ENCODE peak calls at places on chromosomes 3 and 15, in six cellular contexts. F, P, G, B, N and W are unnamed samples.

GRCh38 chr3:31654998-31655397 is 122.3 kb downstream of the STT3B start:
- DNase-seq in F (no peak), N (no peak), B (no peak), P (no peak), G (no peak), W (no peak)

GRCh38 chr3:57826286-57826951 is 70.3 kb downstream of the SLMAP start:
- DNase-seq in G (no peak), P (peak), B (no peak), N (no peak), F (no peak), W (no peak)

GRCh38 chr3:33790091-33790490 is 8.3 kb upstream of the PDCD6IP start:
- DNase-seq in G (no peak), F (no peak), N (no peak), B (no peak), P (peak), W (no peak)

GRCh38 chr3:127212711-127213110 is 19.8 kb downstream of the PRR23E start:
- DNase-seq in B (no peak), F (no peak), G (no peak), N (no peak), P (no peak), W (no peak)

GRCh38 chr15:98292442-98293240 is 332.1 kb downstream of the ARRDC4 start:
- DNase-seq in G (peak), P (peak), F (peak), N (peak), B (peak), W (peak)

GRCh38 chr3:115990669-115991068 is 367.4 kb downstream of the GAP43 start:
- DNase-seq in F (peak), B (no peak), P (no peak), N (no peak), G (no peak), W (peak)

GRCh38 chr3:142604940-142605339 is 8.7 kb downstream of the PLS1 start:
- DNase-seq in G (no peak), N (no peak), P (no peak), B (no peak), F (no peak), W (no peak)

GRCh38 chr3:15291589-15292541 is 40.5 kb downstream of the SH3BP5 start:
- DNase-seq in B (peak), G (no peak), N (no peak), F (no peak), P (no peak), W (no peak)

GRCh38 chr3:102174312-102174712 is 260.5 kb upstream of the ZPLD1 start:
- DNase-seq in B (no peak), F (no peak), P (peak), G (no peak), N (no peak), W (no peak)

GRCh38 chr3:18812316-18812715 is 336.0 kb upstream of the KCNH8 start:
- DNase-seq in B (no peak), N (peak), G (no peak), F (no peak), P (peak), W (no peak)

GRCh38 chr3:16251316-16252085 is 13.2 kb downstream of the DPH3 start:
- DNase-seq in P (no peak), N (no peak), B (no peak), G (no peak), F (no peak), W (no peak)

GRCh38 chr15:68635142-68635541 is 56.3 kb downstream of the CORO2B start:
- DNase-seq in P (no peak), F (no peak), G (no peak), N (no peak), B (no peak), W (no peak)

GRCh38 chr3:127065561-127066270 is 82.8 kb downstream of the PLXNA1 start:
- DNase-seq in G (no peak), P (no peak), N (no peak), F (no peak), B (no peak), W (no peak)

GRCh38 chr3:63975705-63976104 is 47.6 kb downstream of the PSMD6 start:
- DNase-seq in G (no peak), P (no peak), N (no peak), B (no peak), F (no peak), W (no peak)

GRCh38 chr3:83523470-83524073 is 1435.2 kb upstream of the CADM2 start:
- DNase-seq in F (peak), B (peak), N (peak), G (no peak), P (peak), W (peak)

GRCh38 chr3:196650740-196651311 is 11.3 kb downstream of the NRROS start:
- DNase-seq in G (no peak), B (no peak), N (peak), F (no peak), P (peak), W (no peak)

GRCh38 chr3:171323934-171324535 is 136.2 kb downstream of the TNIK start:
- DNase-seq in N (no peak), P (no peak), B (no peak), G (no peak), F (no peak), W (no peak)

GRCh38 chr15:76898102-76898501 is 7.0 kb downstream of the SCAPER start:
- DNase-seq in G (no peak), B (no peak), F (no peak), P (peak), N (no peak), W (no peak)

GRCh38 chr3:63458405-63458804 is 180.3 kb downstream of the SYNPR start:
- DNase-seq in P (no peak), N (no peak), F (no peak), B (no peak), G (no peak), W (no peak)

GRCh38 chr3:62951037-62951613 is 75.9 kb upstream of the CADPS start:
- DNase-seq in N (no peak), G (no peak), F (no peak), P (no peak), B (no peak), W (peak)

GRCh38 chr15:80785335-80785734 is 6.2 kb downstream of the CEMIP start:
- DNase-seq in P (no peak), N (no peak), B (no peak), F (no peak), G (no peak), W (no peak)

GRCh38 chr3:167001374-167001773 is 378.7 kb downstream of the ZBBX start:
- DNase-seq in G (no peak), B (no peak), F (no peak), N (no peak), P (no peak), W (no peak)

GRCh38 chr3:130548356-130548755 is 31.4 kb downstream of the COL6A6 start:
- DNase-seq in F (no peak), N (peak), P (no peak), G (no peak), B (no peak), W (no peak)

GRCh38 chr15:58165661-58166060 is 27.5 kb downstream of the AQP9 start:
- DNase-seq in G (no peak), B (no peak), F (no peak), N (peak), P (peak), W (no peak)

GRCh38 chr3:192772495-192772894 is 45.2 kb upstream of the FGF12 start:
- DNase-seq in G (peak), B (peak), N (peak), P (peak), F (peak), W (peak)

GRCh38 chr3:132550579-132551305 is 46.3 kb upstream of the ACKR4 start:
- DNase-seq in F (no peak), B (peak), G (no peak), P (no peak), N (no peak), W (no peak)

GRCh38 chr15:58840048-58840447 is 68.9 kb downstream of the MINDY2 start:
- DNase-seq in P (peak), G (no peak), N (no peak), B (no peak), F (no peak), W (no peak)

GRCh38 chr3:152554980-152555379 is 280.0 kb upstream of the P2RY1 start:
- DNase-seq in F (no peak), N (no peak), B (no peak), P (no peak), G (no peak), W (no peak)

GRCh38 chr3:157856078-157856939 is 249.9 kb downstream of the SHOX2 start:
- DNase-seq in P (peak), F (no peak), G (peak), B (no peak), N (no peak), W (no peak)

GRCh38 chr3:68009865-68010264 is 355.5 kb upstream of the SUCLG2 start:
- DNase-seq in N (no peak), B (no peak), G (no peak), P (no peak), F (no peak), W (no peak)

DNA sequence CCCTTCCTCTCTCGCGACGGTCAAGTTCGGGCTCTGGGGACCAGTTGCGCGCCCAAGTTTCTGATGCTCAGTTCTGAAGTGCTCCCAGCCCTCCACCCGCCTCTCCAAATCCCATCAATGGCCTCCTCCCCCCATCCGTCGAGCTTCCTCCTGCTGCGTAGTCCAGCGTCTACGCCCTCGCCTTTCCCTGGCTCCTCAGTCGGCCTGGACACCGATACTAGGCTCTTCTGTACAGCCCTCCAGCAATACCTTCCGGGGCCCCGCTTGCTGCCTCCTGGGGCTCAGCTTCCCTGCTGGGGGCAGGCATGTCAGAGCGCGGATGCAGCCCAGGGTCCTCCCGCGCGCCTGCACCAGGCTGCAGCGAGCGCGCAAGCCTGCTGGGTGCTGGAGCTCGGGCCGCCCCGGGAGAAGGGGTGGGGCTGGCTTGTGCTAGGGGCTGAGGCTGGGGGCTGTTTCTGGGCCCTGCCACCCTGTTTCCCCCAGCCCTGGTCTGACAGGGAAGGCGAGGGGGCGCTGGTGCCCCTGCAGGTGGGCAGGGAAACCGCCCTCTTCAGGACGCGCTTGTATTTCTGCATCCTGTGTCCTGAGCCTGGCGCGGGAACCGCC is 353.3 kb upstream of the SUCLG2 start:
- DNase-seq in G (no peak), N (peak), B (no peak), P (no peak), F (peak), W (peak)
- H3K4me3 ChIP-seq in G (no peak), N (peak), B (no peak), P (no peak), F (peak), W (peak)

GRCh38 chr15:50652671-50653070 is 33.9 kb downstream of the TRPM7 start:
- DNase-seq in B (no peak), P (no peak), G (no peak), N (no peak), F (no peak), W (peak)
- TF ChIP-seq EZH2phosphoT487 in B (no peak), P (no peak), G (no peak), N (no peak), F (no peak), W (no peak)

GRCh38 chr3:29627136-29628117 is 346.6 kb downstream of the RBMS3 start:
- DNase-seq in F (no peak), P (no peak), G (no peak), N (no peak), B (no peak), W (no peak)
- H3K4me3 ChIP-seq in F (no peak), P (no peak), G (no peak), N (no peak), B (no peak), W (no peak)

GRCh38 chr3:72145506-72146380 is 360.8 kb upstream of the PROK2 start:
- DNase-seq in B (no peak), G (no peak), N (peak), F (peak), P (no peak), W (peak)
- TF ChIP-seq EZH2phosphoT487 in B (no peak), G (no peak), N (no peak), F (no peak), P (no peak), W (no peak)

DNA sequence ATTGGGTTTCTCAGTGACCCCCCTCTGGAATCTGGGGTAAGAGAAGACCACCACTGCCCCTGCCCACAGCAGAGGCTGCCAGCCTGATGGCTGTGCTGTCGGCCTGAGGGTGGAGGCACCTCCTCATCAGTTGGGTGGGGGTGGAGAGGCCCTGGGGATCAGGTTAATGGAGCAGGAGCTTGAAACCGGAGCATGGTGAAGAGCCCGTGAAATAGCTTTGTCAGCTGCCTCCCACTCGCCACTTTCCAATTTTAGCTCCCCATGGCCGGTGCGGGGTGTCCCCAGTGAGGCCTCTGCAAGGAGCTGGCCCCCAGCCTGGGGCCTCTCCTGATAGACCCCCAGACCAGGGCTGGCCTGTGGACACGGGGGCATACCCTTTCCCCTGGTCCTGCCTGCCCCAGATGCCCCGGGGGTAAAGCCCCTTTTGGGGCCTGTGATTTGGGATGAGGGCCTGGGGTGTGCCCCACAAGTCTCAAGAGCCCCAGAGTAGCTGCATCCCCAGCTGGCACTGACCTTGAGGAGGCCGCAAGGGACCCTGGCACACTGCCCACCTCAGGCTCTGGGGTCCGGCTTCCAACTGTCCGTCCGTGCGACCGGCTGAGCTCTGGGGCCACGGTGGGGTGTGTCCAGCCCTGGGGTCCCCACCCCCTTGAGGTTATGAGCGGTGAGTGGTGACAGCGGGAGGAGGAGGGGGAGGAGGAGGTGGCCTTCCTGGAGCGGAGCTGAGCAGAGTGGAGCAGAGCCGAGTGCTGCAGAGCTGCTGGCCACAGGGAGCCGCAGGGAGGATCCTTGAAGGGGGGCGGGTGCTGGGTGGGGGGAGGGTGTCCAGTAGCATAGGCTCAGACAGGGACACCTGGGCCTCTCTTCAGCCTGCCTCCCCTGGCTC is at the start of gene HHATL:
- DNase-seq in F (no peak), G (no peak), N (no peak), P (no peak), B (no peak), W (no peak)
- H3K4me3 ChIP-seq in F (no peak), G (no peak), N (no peak), P (no peak), B (no peak), W (no peak)

GRCh38 chr3:128394033-128394432 is 72.7 kb downstream of the DNAJB8 start:
- DNase-seq in N (no peak), F (no peak), P (no peak), B (no peak), G (no peak), W (no peak)
- TF ChIP-seq EZH2phosphoT487 in N (no peak), F (no peak), P (no peak), B (no peak), G (no peak), W (no peak)

GRCh38 chr3:71055602-71056001 is 527.9 kb downstream of the FOXP1 start:
- DNase-seq in B (no peak), G (no peak), N (no peak), F (no peak), P (peak), W (no peak)

GRCh38 chr3:71056327-71056726 is 527.2 kb downstream of the FOXP1 start:
- DNase-seq in P (peak), N (no peak), F (no peak), G (no peak), B (no peak), W (no peak)

GRCh38 chr3:71054312-71054711 is 529.2 kb downstream of the FOXP1 start:
- DNase-seq in F (no peak), B (no peak), N (no peak), G (no peak), P (no peak), W (no peak)

GRCh38 chr3:71060536-71060935 is 523.0 kb downstream of the FOXP1 start:
- DNase-seq in N (no peak), G (no peak), P (peak), B (no peak), F (no peak), W (no peak)

GRCh38 chr3:71057526-71057894 is 526.0 kb downstream of the FOXP1 start:
- DNase-seq in B (no peak), F (no peak), P (peak), G (no peak), N (no peak), W (no peak)
- H3K4me3 ChIP-seq in B (no peak), F (no peak), P (peak), G (no peak), N (no peak), W (no peak)

GRCh38 chr3:122458992-122459391 is 43.1 kb upstream of the WDR5B start:
- DNase-seq in F (peak), B (no peak), G (peak), N (peak), P (peak), W (peak)
- TF ChIP-seq EZH2phosphoT487 in F (no peak), B (no peak), G (no peak), N (no peak), P (no peak), W (no peak)

GRCh38 chr3:52866427-52866826 is 30.9 kb downstream of the STIMATE start:
- DNase-seq in G (no peak), P (no peak), N (no peak), F (no peak), B (no peak), W (no peak)
- H3K4me3 ChIP-seq in G (no peak), P (no peak), N (no peak), F (no peak), B (no peak), W (no peak)